ENCODE peak calls at places on chromosomes 11 and 22, in seven cellular contexts. S is cardiac muscle cell; L is CD8-positive, alpha-beta T cell; F is HCEC 1CT; N is activated CD8-positive, alpha-beta memory T cell treated with anti-CD3 and anti-CD28 coated beads, Interleukin-2, amount 50 U/mL, for 4 hours; E is mammary epithelial cell; I is NCI-H774. R is an unnamed sample.

GRCh38 chr11:62542750-62543567 is 3.6 kb downstream of the AHNAK start:
- DNase-seq in S (peak; percentile 81), L (no peak), F (peak; percentile 69), N (peak; percentile 74), E (peak; percentile 78), I (peak; percentile 62), R (peak; percentile 81)

GRCh38 chr11:68650801-68651200 is 33.5 kb upstream of the GAL start:
- DNase-seq in S (no peak), L (no peak), F (no peak), N (no peak), E (no peak), I (no peak), R (no peak)

GRCh38 chr22:35642305-35642741 is 5.9 kb upstream of the APOL6 start:
- DNase-seq in S (no peak), L (no peak), F (peak; percentile 37), N (no peak), E (no peak), I (no peak), R (peak; percentile 48)

GRCh38 chr22:27139935-27140493 is 482.6 kb downstream of the MIAT start:
- DNase-seq in S (peak; percentile 82), L (no peak), F (peak; percentile 50), N (no peak), E (peak; percentile 62), I (no peak), R (no peak)

GRCh38 chr11:93216511-93217121 is 18.8 kb upstream of the SLC36A4 start:
- DNase-seq in S (no peak), L (no peak), F (no peak), N (no peak), E (no peak), I (peak; percentile 99), R (no peak)

GRCh38 chr11:36149538-36150242 is 139.5 kb downstream of the COMMD9 start:
- DNase-seq in S (peak; percentile 12), L (no peak), F (peak; percentile 99), N (no peak), E (peak; percentile 100), I (no peak), R (peak; percentile 43)

GRCh38 chr22:49025791-49026475 is 801.7 kb downstream of the BRD1 start:
- DNase-seq in S (no peak), L (no peak), F (no peak), N (no peak), E (no peak), I (no peak), R (no peak)

GRCh38 chr11:27028653-27029052 is 12.0 kb upstream of the BBOX1 start:
- DNase-seq in S (no peak), L (no peak), F (no peak), N (no peak), E (no peak), I (no peak), R (no peak)

GRCh38 chr11:120526241-120526640 is 14.7 kb downstream of the GRIK4 start:
- DNase-seq in S (no peak), L (no peak), F (no peak), N (no peak), E (no peak), I (no peak), R (no peak)

GRCh38 chr22:39638958-39639357 is 68.4 kb downstream of the CACNA1I start:
- DNase-seq in S (no peak), L (no peak), F (no peak), N (no peak), E (no peak), I (no peak), R (no peak)

GRCh38 chr11:91998466-91998865 is 226.2 kb upstream of the FAT3 start:
- DNase-seq in S (no peak), L (no peak), F (no peak), N (no peak), E (no peak), I (peak; percentile 86), R (no peak)

GRCh38 chr11:134583397-134583990 is 171.5 kb upstream of the B3GAT1 start:
- DNase-seq in S (no peak), L (no peak), F (no peak), N (no peak), E (no peak), I (no peak), R (no peak)

GRCh38 chr22:36184433-36185035 is 17.1 kb downstream of the APOL4 start:
- DNase-seq in S (no peak), L (no peak), F (no peak), N (no peak), E (no peak), I (no peak), R (no peak)

GRCh38 chr11:3083321-3083720 is 26.1 kb upstream of the CARS1 start:
- DNase-seq in S (no peak), L (no peak), F (no peak), N (no peak), E (no peak), I (no peak), R (no peak)

GRCh38 chr11:57972013-57972367 is 51.7 kb upstream of the OR9Q1 start:
- DNase-seq in S (no peak), L (no peak), F (no peak), N (no peak), E (peak; percentile 15), I (no peak), R (peak; percentile 56)

GRCh38 chr11:1360835-1361357 is 28.8 kb upstream of the BRSK2 start:
- DNase-seq in S (no peak), L (no peak), F (no peak), N (no peak), E (no peak), I (no peak), R (no peak)

GRCh38 chr22:43181321-43182076 is 5.4 kb downstream of the TTLL12 start:
- DNase-seq in S (no peak), L (no peak), F (no peak), N (no peak), E (no peak), I (no peak), R (peak; percentile 56)

GRCh38 chr11:32775908-32776307 is 18.6 kb downstream of the CCDC73 start:
- DNase-seq in S (no peak), L (no peak), F (no peak), N (no peak), E (no peak), I (no peak), R (no peak)

GRCh38 chr11:102313225-102313940 is 3.9 kb upstream of the BIRC3 start:
- DNase-seq in S (no peak), L (no peak), F (no peak), N (no peak), E (no peak), I (peak; percentile 46), R (no peak)

GRCh38 chr11:64101461-64101860 is 64.5 kb downstream of the MACROD1 start:
- DNase-seq in S (no peak), L (no peak), F (no peak), N (no peak), E (no peak), I (no peak), R (no peak)

GRCh38 chr11:133966924-133967598 is 10.3 kb upstream of the IGSF9B start:
- DNase-seq in S (peak; percentile 30), L (peak; percentile 47), F (no peak), N (peak; percentile 77), E (no peak), I (peak; percentile 28), R (no peak)

GRCh38 chr22:41681616-41682015 is 7.1 kb downstream of the SNU13 start:
- DNase-seq in S (no peak), L (no peak), F (no peak), N (peak; percentile 37), E (no peak), I (no peak), R (no peak)

GRCh38 chr11:44333271-44334218 is 23.6 kb upstream of the ALX4 start:
- DNase-seq in S (no peak), L (no peak), F (no peak), N (no peak), E (peak; percentile 21), I (no peak), R (no peak)

GRCh38 chr11:17528181-17528691 is 16.0 kb downstream of the USH1C start:
- DNase-seq in S (peak; percentile 77), L (no peak), F (peak; percentile 19), N (peak; percentile 37), E (peak; percentile 24), I (peak; percentile 28), R (peak; percentile 67)

GRCh38 chr22:48567213-48567975 is 1260.3 kb downstream of the BRD1 start:
- DNase-seq in S (no peak), L (no peak), F (no peak), N (no peak), E (no peak), I (no peak), R (no peak)

GRCh38 chr11:44823920-44824704 is 97.3 kb downstream of the TSPAN18 start:
- DNase-seq in S (peak; percentile 51), L (no peak), F (no peak), N (no peak), E (no peak), I (no peak), R (no peak)

GRCh38 chr11:66076561-66076960 is 6.5 kb downstream of the PACS1 start:
- DNase-seq in S (no peak), L (no peak), F (no peak), N (no peak), E (no peak), I (no peak), R (no peak)

GRCh38 chr11:67507242-67507890 is 596 bp downstream of the CDK2AP2 start:
- DNase-seq in S (no peak), L (no peak), F (peak; percentile 32), N (no peak), E (no peak), I (peak; percentile 83), R (peak; percentile 79)

GRCh38 chr11:133956650-133957633 is at the start of gene IGSF9B:
- DNase-seq in S (peak; percentile 93), L (peak; percentile 82), F (no peak), N (peak; percentile 93), E (peak; percentile 88), I (peak; percentile 91), R (peak; percentile 94)

R was measured in testis.